ENCODE peak calls at places on chromosomes 5 and 9, in four cellular contexts. D, H, S and Z are unnamed samples.

GRCh38 chr9:14517154-14517906 is 175.9 kb downstream of the ZDHHC21 start:
- DNase-seq in S (no peak), D (no peak), H (no peak), Z (no peak)

GRCh38 chr5:80240368-80240986 is 15.4 kb downstream of the SERINC5 start:
- DNase-seq in D (no peak), H (no peak), S (no peak), Z (no peak)

GRCh38 chr9:78863531-78863930 is 566.6 kb downstream of the PSAT1 start:
- DNase-seq in S (no peak), D (no peak), H (no peak), Z (no peak)

GRCh38 chr5:147446528-147446927 is 63.3 kb downstream of the DPYSL3 start:
- DNase-seq in S (no peak), D (no peak), H (no peak), Z (no peak)

GRCh38 chr5:157860898-157861894 is 2.3 kb upstream of the CLINT1 start:
- DNase-seq in H (peak), D (no peak), S (no peak), Z (no peak)

GRCh38 chr5:176178789-176179188 is 59.4 kb upstream of the SIMC1 start:
- DNase-seq in D (no peak), H (no peak), S (no peak), Z (no peak)

GRCh38 chr5:109688647-109688998 is 1.1 kb upstream of the MAN2A1 start:
- DNase-seq in H (no peak), S (no peak), D (peak), Z (no peak)

GRCh38 chr5:150022681-150023080 is 22.1 kb downstream of the HMGXB3 start:
- DNase-seq in H (no peak), S (no peak), D (no peak), Z (no peak)

GRCh38 chr9:35758475-35759050 is 4.5 kb upstream of the MSMP start:
- DNase-seq in S (no peak), D (no peak), H (no peak), Z (no peak)

GRCh38 chr9:77455312-77455927 is 192.7 kb downstream of the GNA14 start:
- DNase-seq in H (no peak), S (peak), D (peak), Z (no peak)

GRCh38 chr5:168471785-168472184 is 14.5 kb upstream of the RARS1 start:
- DNase-seq in H (no peak), S (no peak), D (no peak), Z (no peak)

GRCh38 chr5:33470544-33470943 is 29.8 kb downstream of the TARS1 start:
- DNase-seq in H (no peak), D (no peak), S (no peak), Z (no peak)

GRCh38 chr5:16673241-16673998 is 56.6 kb upstream of the RETREG1 start:
- DNase-seq in D (no peak), S (no peak), H (no peak), Z (no peak)

GRCh38 chr9:86282979-86283535 is 719 bp upstream of the ISCA1 start:
- DNase-seq in S (peak), H (no peak), D (no peak), Z (no peak)

GRCh38 chr5:174175869-174176268 is 130.4 kb downstream of the NSG2 start:
- DNase-seq in H (no peak), D (no peak), S (no peak), Z (no peak)

GRCh38 chr9:124295097-124295794 is 37.5 kb downstream of the NEK6 start:
- DNase-seq in H (no peak), S (peak), D (no peak), Z (no peak)

GRCh38 chr9:104968025-104968982 is 40.3 kb upstream of the ABCA1 start:
- DNase-seq in D (peak), H (peak), S (peak), Z (peak)

GRCh38 chr5:83549681-83550080 is 78.1 kb downstream of the VCAN start:
- DNase-seq in H (no peak), D (no peak), S (no peak), Z (no peak)

GRCh38 chr9:136138566-136138965 is 19.9 kb upstream of the TMEM250 start:
- DNase-seq in H (no peak), D (peak), S (peak), Z (peak)

GRCh38 chr5:78912085-78912771 is 72.9 kb downstream of the ARSB start:
- DNase-seq in S (no peak), H (no peak), D (no peak), Z (no peak)

GRCh38 chr5:121019112-121019511 is 555.0 kb downstream of the PRR16 start:
- DNase-seq in D (no peak), H (no peak), S (no peak), Z (no peak)

GRCh38 chr5:143403607-143404415 is at the start of gene NR3C1:
- DNase-seq in S (peak), D (peak), H (peak), Z (peak)

GRCh38 chr9:6356441-6356840 is 28.3 kb downstream of the TPD52L3 start:
- DNase-seq in D (no peak), S (no peak), H (no peak), Z (no peak)

GRCh38 chr5:156356238-156356637 is 29.3 kb downstream of the SGCD start:
- DNase-seq in D (no peak), H (no peak), S (no peak), Z (no peak)

GRCh38 chr5:158805195-158805594 is 294.5 kb downstream of the EBF1 start:
- DNase-seq in D (no peak), H (no peak), S (no peak), Z (no peak)

GRCh38 chr5:149407331-149408251 is 28.5 kb upstream of the IL17B start:
- DNase-seq in H (no peak), D (no peak), S (no peak), Z (no peak)

GRCh38 chr5:19240150-19240549 is 747.9 kb downstream of the CDH18 start:
- DNase-seq in D (no peak), H (no peak), S (no peak), Z (no peak)

GRCh38 chr5:42880621-42881020 is 68.9 kb upstream of the SELENOP start:
- DNase-seq in D (no peak), H (no peak), S (no peak), Z (no peak)

GRCh38 chr5:79146352-79146751 is 34.7 kb downstream of the BHMT start:
- DNase-seq in D (no peak), H (no peak), S (no peak), Z (no peak)

GRCh38 chr5:6188344-6188743 is 190.0 kb downstream of the MED10 start:
- DNase-seq in D (no peak), S (no peak), H (peak), Z (no peak)

GRCh38 chr9:36037580-36038169 is 962 bp downstream of the RECK start:
- DNase-seq in D (no peak), S (no peak), H (no peak), Z (no peak)

GRCh38 chr9:82563094-82563493 is 499.8 kb downstream of the RASEF start:
- DNase-seq in D (no peak), H (no peak), S (no peak), Z (no peak)

GRCh38 chr5:174472956-174473355 is 251.4 kb upstream of the MSX2 start:
- DNase-seq in S (no peak), D (no peak), H (no peak), Z (no peak)

GRCh38 chr5:140240987-140241706 is 61.8 kb downstream of the PFDN1 start:
- DNase-seq in H (no peak), D (peak), S (peak), Z (peak)

GRCh38 chr5:102114525-102115069 is 181.5 kb downstream of the SLCO4C1 start:
- DNase-seq in D (no peak), H (no peak), S (no peak), Z (no peak)

GRCh38 chr9:120186276-120186675 is 393.7 kb downstream of the CDK5RAP2 start:
- DNase-seq in S (no peak), D (no peak), H (no peak), Z (no peak)

GRCh38 chr5:168327019-168327421 is 35.6 kb downstream of the WWC1 start:
- DNase-seq in S (no peak), H (no peak), D (no peak), Z (no peak)

GRCh38 chr5:53113947-53114346 is 4.4 kb upstream of the MOCS2 start:
- DNase-seq in S (no peak), H (no peak), D (no peak), Z (no peak)

GRCh38 chr5:40416098-40416497 is 263.6 kb upstream of the PTGER4 start:
- DNase-seq in S (no peak), D (no peak), H (no peak), Z (no peak)

GRCh38 chr5:10789021-10789420 is 28.0 kb upstream of the DAP start:
- DNase-seq in D (no peak), H (no peak), S (no peak), Z (no peak)

GRCh38 chr5:10792336-10792735 is 31.3 kb upstream of the DAP start:
- DNase-seq in H (no peak), S (no peak), D (no peak), Z (no peak)

GRCh38 chr5:10797246-10797645 is 36.2 kb upstream of the DAP start:
- DNase-seq in H (no peak), D (no peak), S (no peak), Z (no peak)

GRCh38 chr5:10789726-10790125 is 28.7 kb upstream of the DAP start:
- DNase-seq in S (no peak), D (no peak), H (no peak), Z (no peak)

DNA sequence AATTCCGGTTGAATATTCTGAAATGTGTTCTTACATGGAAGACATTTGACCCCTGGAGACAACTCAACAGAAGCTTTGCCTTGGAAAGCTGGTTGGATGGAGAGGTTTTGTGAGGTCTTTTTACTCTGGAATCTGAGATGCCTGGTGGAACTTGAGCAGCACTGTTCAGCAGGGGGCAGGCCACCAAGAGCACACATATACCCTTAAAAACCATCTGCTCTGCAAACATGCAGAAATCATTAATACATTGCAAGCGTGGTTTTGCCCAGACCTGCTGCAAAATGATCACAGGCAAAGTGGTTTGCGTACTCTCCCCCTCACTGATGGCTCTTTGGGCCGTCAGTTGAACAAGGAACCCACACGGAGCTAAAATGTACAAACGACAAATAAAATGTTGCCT is 32.8 kb upstream of the DAP start:
- DNase-seq in S (no peak), D (no peak), H (no peak), Z (no peak)
- TF ChIP-seq CTCF in S (no peak), D (no peak), H (peak), Z (no peak)

GRCh38 chr5:136375920-136376319 is 10.6 kb upstream of the TRPC7 start:
- DNase-seq in S (no peak), H (no peak), D (no peak), Z (no peak)

GRCh38 chr5:136374638-136375037 is 9.3 kb upstream of the TRPC7 start:
- DNase-seq in H (no peak), D (no peak), S (no peak), Z (no peak)

DNA sequence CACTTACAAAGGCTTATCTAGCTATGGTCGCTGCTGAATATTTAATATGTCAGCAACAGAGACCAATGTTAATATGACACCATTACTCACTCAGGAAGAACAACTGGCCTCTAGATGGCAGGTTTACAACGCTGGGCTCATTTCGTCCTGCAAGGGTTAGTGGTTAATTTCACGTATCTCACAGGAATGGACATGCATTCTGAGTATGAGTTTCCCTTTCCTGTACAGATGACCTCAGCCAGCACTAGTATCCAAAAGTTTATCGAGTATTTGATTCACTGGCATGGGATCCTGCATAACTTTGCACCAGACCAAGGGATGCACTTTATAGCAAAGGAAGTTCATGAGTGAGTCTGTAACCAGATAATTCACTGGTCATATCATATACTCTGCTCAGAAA is 8.7 kb upstream of the TRPC7 start:
- DNase-seq in D (peak), H (no peak), S (no peak), Z (no peak)
- TF ChIP-seq CTCF in D (no peak), H (peak), S (no peak), Z (no peak)

GRCh38 chr5:124735169-124735858 is 11.1 kb downstream of the ZNF608 start:
- DNase-seq in H (no peak), S (no peak), D (peak), Z (no peak)
- TF ChIP-seq CTCF in H (no peak), S (no peak), D (no peak), Z (no peak)

GRCh38 chr9:109182550-109182939 is 15.5 kb upstream of the FRRS1L start:
- DNase-seq in H (no peak), S (no peak), D (no peak), Z (no peak)

GRCh38 chr9:109179801-109180523 is 12.9 kb upstream of the FRRS1L start:
- DNase-seq in S (no peak), H (no peak), D (no peak), Z (no peak)

GRCh38 chr9:109181284-109181683 is 14.2 kb upstream of the FRRS1L start:
- DNase-seq in D (no peak), S (no peak), H (peak), Z (no peak)

GRCh38 chr9:109186857-109187256 is 19.8 kb upstream of the FRRS1L start:
- DNase-seq in H (no peak), S (no peak), D (no peak), Z (no peak)

DNA sequence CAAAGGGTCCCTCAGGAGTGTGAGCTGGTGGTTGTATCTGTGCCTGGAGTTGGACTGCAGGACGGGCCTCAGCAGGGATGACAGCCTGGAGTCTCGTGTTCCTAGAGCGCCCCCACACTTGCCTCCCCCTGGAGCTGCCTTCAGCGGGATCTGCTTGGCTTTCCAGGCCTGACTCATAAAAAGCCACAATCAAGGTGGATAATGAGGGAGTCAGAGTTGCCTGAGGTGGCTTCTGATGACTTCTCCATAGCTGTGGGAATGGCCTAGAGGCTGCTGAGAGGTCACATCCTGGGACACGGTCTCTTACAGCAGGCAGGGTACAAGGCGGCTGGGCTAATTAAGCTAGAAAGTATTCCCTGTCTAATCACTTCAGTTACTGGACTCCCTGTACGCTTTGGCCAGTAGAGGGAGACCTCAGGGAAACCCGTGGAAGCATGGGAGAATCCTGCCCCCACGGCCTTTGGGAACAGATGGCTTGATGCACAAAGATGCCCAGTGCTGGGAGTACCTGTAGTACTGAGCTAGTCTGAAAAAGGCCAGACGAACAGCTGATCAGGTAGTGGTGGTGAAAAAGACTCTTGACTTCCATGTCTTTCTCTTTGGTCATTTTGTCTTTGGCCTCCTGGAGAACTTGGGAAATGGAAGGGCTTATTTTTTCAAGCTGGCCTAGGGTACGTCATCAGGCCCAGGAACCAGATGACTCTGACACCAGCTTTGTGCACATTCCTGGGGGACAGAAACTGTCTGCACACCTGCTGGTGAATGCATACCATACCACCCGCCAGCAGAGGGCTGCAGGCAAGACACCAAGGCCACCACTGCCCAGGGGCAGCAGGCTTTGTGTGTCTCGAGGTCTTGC is 16.1 kb upstream of the FRRS1L start:
- DNase-seq in S (peak), H (peak), D (peak), Z (no peak)
- TF ChIP-seq CTCF in S (peak), H (peak), D (peak), Z (peak)